ENCODE peak calls at places on chromosomes 6 and 20, in nine cellular contexts. One of them, this sample, is unnamed.

GRCh38 chr6:28758046-28758817 is 165.6 kb downstream of the TRIM27 start:
- DNase-seq in body of pancreas: no peak
- DNase-seq in hepatocyte: peak; percentile 25
- DNase-seq in left ventricle myocardium inferior: no peak
- DNase-seq in PC-9: peak; percentile 23
- DNase-seq in adrenal gland: peak; percentile 10
- DNase-seq in OCI-LY7: peak; percentile 43
- DNase-seq in pancreas: no peak
- DNase-seq in mucosa of descending colon: no peak
- DNase-seq in this sample: peak; percentile 60

GRCh38 chr6:26327450-26328264 is 37.3 kb upstream of the BTN3A2 start:
- DNase-seq in OCI-LY7: peak; percentile 68
- DNase-seq in left ventricle myocardium inferior: no peak
- DNase-seq in body of pancreas: no peak
- DNase-seq in PC-9: peak; percentile 79
- DNase-seq in hepatocyte: peak; percentile 86
- DNase-seq in adrenal gland: no peak
- DNase-seq in pancreas: no peak
- DNase-seq in mucosa of descending colon: no peak
- DNase-seq in this sample: peak; percentile 76

GRCh38 chr20:41437836-41438235 is 71.2 kb upstream of the EMILIN3 start:
- DNase-seq in mucosa of descending colon: no peak
- DNase-seq in PC-9: no peak
- DNase-seq in hepatocyte: no peak
- DNase-seq in adrenal gland: no peak
- DNase-seq in left ventricle myocardium inferior: no peak
- DNase-seq in body of pancreas: no peak
- DNase-seq in OCI-LY7: no peak
- DNase-seq in pancreas: no peak
- DNase-seq in this sample: peak; percentile 3

GRCh38 chr6:150764638-150765456 is 100.7 kb upstream of the MTHFD1L start:
- DNase-seq in PC-9: no peak
- DNase-seq in OCI-LY7: peak; percentile 44
- DNase-seq in pancreas: no peak
- DNase-seq in hepatocyte: no peak
- DNase-seq in mucosa of descending colon: no peak
- DNase-seq in body of pancreas: no peak
- DNase-seq in left ventricle myocardium inferior: no peak
- DNase-seq in adrenal gland: no peak
- DNase-seq in this sample: no peak

GRCh38 chr20:54340667-54341081 is 132.8 kb downstream of the PFDN4 start:
- DNase-seq in adrenal gland: no peak
- DNase-seq in mucosa of descending colon: no peak
- DNase-seq in OCI-LY7: no peak
- DNase-seq in pancreas: no peak
- DNase-seq in PC-9: no peak
- DNase-seq in body of pancreas: no peak
- DNase-seq in left ventricle myocardium inferior: no peak
- DNase-seq in hepatocyte: no peak
- DNase-seq in this sample: peak; percentile 43

GRCh38 chr6:161227004-161227950 is 46.6 kb downstream of the AGPAT4 start:
- DNase-seq in adrenal gland: no peak
- DNase-seq in hepatocyte: no peak
- DNase-seq in left ventricle myocardium inferior: no peak
- DNase-seq in mucosa of descending colon: no peak
- DNase-seq in body of pancreas: no peak
- DNase-seq in PC-9: no peak
- DNase-seq in pancreas: no peak
- DNase-seq in OCI-LY7: no peak
- DNase-seq in this sample: no peak

GRCh38 chr20:45014671-45015415 is 48.5 kb downstream of the STK4 start:
- DNase-seq in hepatocyte: peak; percentile 35
- DNase-seq in OCI-LY7: no peak
- DNase-seq in body of pancreas: no peak
- DNase-seq in pancreas: no peak
- DNase-seq in PC-9: peak; percentile 41
- DNase-seq in mucosa of descending colon: no peak
- DNase-seq in left ventricle myocardium inferior: no peak
- DNase-seq in adrenal gland: no peak
- DNase-seq in this sample: no peak

GRCh38 chr6:43608310-43608763 is 20.7 kb downstream of the GTPBP2 start:
- DNase-seq in body of pancreas: peak; percentile 71
- DNase-seq in pancreas: no peak
- DNase-seq in adrenal gland: peak; percentile 69
- DNase-seq in hepatocyte: peak; percentile 87
- DNase-seq in mucosa of descending colon: no peak
- DNase-seq in left ventricle myocardium inferior: peak; percentile 36
- DNase-seq in OCI-LY7: peak; percentile 62
- DNase-seq in PC-9: peak; percentile 63
- DNase-seq in this sample: peak; percentile 71

GRCh38 chr6:120774275-120774674 is 560.0 kb downstream of the TBC1D32 start:
- DNase-seq in hepatocyte: no peak
- DNase-seq in adrenal gland: no peak
- DNase-seq in body of pancreas: no peak
- DNase-seq in left ventricle myocardium inferior: no peak
- DNase-seq in PC-9: no peak
- DNase-seq in mucosa of descending colon: no peak
- DNase-seq in OCI-LY7: no peak
- DNase-seq in pancreas: no peak
- DNase-seq in this sample: peak; percentile 67

GRCh38 chr6:118263929-118264486 is 284.1 kb upstream of the PLN start:
- DNase-seq in PC-9: no peak
- DNase-seq in hepatocyte: peak; percentile 33
- DNase-seq in pancreas: no peak
- DNase-seq in adrenal gland: peak; percentile 34
- DNase-seq in body of pancreas: no peak
- DNase-seq in OCI-LY7: peak; percentile 6
- DNase-seq in left ventricle myocardium inferior: no peak
- DNase-seq in mucosa of descending colon: no peak
- DNase-seq in this sample: peak; percentile 9

GRCh38 chr20:23293689-23294088 is 56.9 kb upstream of the NXT1 start:
- DNase-seq in mucosa of descending colon: no peak
- DNase-seq in OCI-LY7: no peak
- DNase-seq in hepatocyte: no peak
- DNase-seq in adrenal gland: peak; percentile 36
- DNase-seq in body of pancreas: no peak
- DNase-seq in PC-9: no peak
- DNase-seq in left ventricle myocardium inferior: peak; percentile 27
- DNase-seq in pancreas: no peak
- DNase-seq in this sample: no peak

GRCh38 chr20:8756410-8756809 is 312.5 kb upstream of the PLCB4 start:
- DNase-seq in OCI-LY7: no peak
- DNase-seq in left ventricle myocardium inferior: no peak
- DNase-seq in mucosa of descending colon: no peak
- DNase-seq in hepatocyte: peak; percentile 41
- DNase-seq in PC-9: no peak
- DNase-seq in pancreas: no peak
- DNase-seq in body of pancreas: no peak
- DNase-seq in adrenal gland: peak; percentile 84
- DNase-seq in this sample: peak; percentile 64

GRCh38 chr20:10061641-10062040 is 26.9 kb downstream of the ANKEF1 start:
- DNase-seq in pancreas: no peak
- DNase-seq in mucosa of descending colon: no peak
- DNase-seq in body of pancreas: no peak
- DNase-seq in hepatocyte: no peak
- DNase-seq in left ventricle myocardium inferior: peak; percentile 13
- DNase-seq in PC-9: no peak
- DNase-seq in adrenal gland: no peak
- DNase-seq in OCI-LY7: peak; percentile 27
- DNase-seq in this sample: no peak

GRCh38 chr6:129695373-129696027 is 14.5 kb downstream of the ARHGAP18 start:
- DNase-seq in PC-9: no peak
- DNase-seq in hepatocyte: no peak
- DNase-seq in left ventricle myocardium inferior: no peak
- DNase-seq in pancreas: no peak
- DNase-seq in OCI-LY7: no peak
- DNase-seq in adrenal gland: no peak
- DNase-seq in body of pancreas: no peak
- DNase-seq in mucosa of descending colon: no peak
- DNase-seq in this sample: peak; percentile 38

GRCh38 chr6:64811145-64811544 is 895.9 kb downstream of the EYS start:
- DNase-seq in OCI-LY7: no peak
- DNase-seq in adrenal gland: no peak
- DNase-seq in left ventricle myocardium inferior: no peak
- DNase-seq in mucosa of descending colon: no peak
- DNase-seq in body of pancreas: no peak
- DNase-seq in pancreas: no peak
- DNase-seq in PC-9: no peak
- DNase-seq in hepatocyte: no peak
- DNase-seq in this sample: no peak

GRCh38 chr20:1477896-1478490 is 11.3 kb upstream of the NSFL1C start:
- DNase-seq in OCI-LY7: no peak
- DNase-seq in PC-9: peak; percentile 68
- DNase-seq in body of pancreas: no peak
- DNase-seq in left ventricle myocardium inferior: no peak
- DNase-seq in mucosa of descending colon: no peak
- DNase-seq in hepatocyte: no peak
- DNase-seq in pancreas: no peak
- DNase-seq in adrenal gland: no peak
- DNase-seq in this sample: peak; percentile 93

GRCh38 chr20:34473262-34473883 is 42.8 kb upstream of the DYNLRB1 start:
- DNase-seq in left ventricle myocardium inferior: peak; percentile 38
- DNase-seq in OCI-LY7: peak; percentile 65
- DNase-seq in hepatocyte: peak; percentile 65
- DNase-seq in mucosa of descending colon: no peak
- DNase-seq in PC-9: peak; percentile 31
- DNase-seq in adrenal gland: peak; percentile 24
- DNase-seq in pancreas: no peak
- DNase-seq in body of pancreas: no peak
- DNase-seq in this sample: peak; percentile 34
- TF ChIP-seq CTCF in left ventricle myocardium inferior: peak; percentile 48
- TF ChIP-seq CTCF in OCI-LY7: peak; percentile 83
- TF ChIP-seq CTCF in hepatocyte: peak; percentile 50
- TF ChIP-seq CTCF in mucosa of descending colon: no peak
- TF ChIP-seq CTCF in PC-9: peak; percentile 35
- TF ChIP-seq CTCF in adrenal gland: peak; percentile 12
- TF ChIP-seq CTCF in pancreas: no peak
- TF ChIP-seq CTCF in body of pancreas: no peak
- TF ChIP-seq CTCF in this sample: peak; percentile 35

GRCh38 chr20:64027981-64028685 is 7.8 kb upstream of the C20orf204 start:
- DNase-seq in PC-9: no peak
- DNase-seq in adrenal gland: no peak
- DNase-seq in body of pancreas: no peak
- DNase-seq in hepatocyte: no peak
- DNase-seq in pancreas: no peak
- DNase-seq in OCI-LY7: no peak
- DNase-seq in left ventricle myocardium inferior: no peak
- DNase-seq in mucosa of descending colon: no peak
- DNase-seq in this sample: no peak
- H3K36me3 ChIP-seq in PC-9: peaks cover 16% of the 10 kb centered on the region
- H3K36me3 ChIP-seq in adrenal gland: peaks cover 97% of the 10 kb centered on the region
- H3K36me3 ChIP-seq in body of pancreas: peaks cover 11% of the 10 kb centered on the region
- H3K36me3 ChIP-seq in hepatocyte: no peaks in the 10 kb centered on the region
- H3K36me3 ChIP-seq in pancreas: peaks cover 53% of the 10 kb centered on the region
- H3K36me3 ChIP-seq in OCI-LY7: peaks cover 94% of the 10 kb centered on the region
- H3K36me3 ChIP-seq in left ventricle myocardium inferior: peaks cover 97% of the 10 kb centered on the region
- H3K36me3 ChIP-seq in mucosa of descending colon: peaks cover 10% of the 10 kb centered on the region
- H3K36me3 ChIP-seq in this sample: peaks cover 47% of the 10 kb centered on the region

GRCh38 chr6:53363341-53364079 is 14.8 kb upstream of the ELOVL5 start:
- DNase-seq in body of pancreas: no peak
- DNase-seq in OCI-LY7: no peak
- DNase-seq in left ventricle myocardium inferior: no peak
- DNase-seq in mucosa of descending colon: no peak
- DNase-seq in pancreas: peak; percentile 77
- DNase-seq in PC-9: no peak
- DNase-seq in hepatocyte: no peak
- DNase-seq in adrenal gland: no peak
- DNase-seq in this sample: no peak

GRCh38 chr6:53359088-53359842 is 10.5 kb upstream of the ELOVL5 start:
- DNase-seq in body of pancreas: peak; percentile 91
- DNase-seq in mucosa of descending colon: peak; percentile 97
- DNase-seq in PC-9: peak; percentile 97
- DNase-seq in hepatocyte: peak; percentile 98
- DNase-seq in adrenal gland: peak; percentile 96
- DNase-seq in pancreas: peak; percentile 93
- DNase-seq in left ventricle myocardium inferior: peak; percentile 97
- DNase-seq in OCI-LY7: peak; percentile 91
- DNase-seq in this sample: peak; percentile 83

GRCh38 chr6:53359843-53360834 is 11.4 kb upstream of the ELOVL5 start:
- DNase-seq in OCI-LY7: peak; percentile 38
- DNase-seq in PC-9: peak; percentile 10
- DNase-seq in body of pancreas: no peak
- DNase-seq in pancreas: no peak
- DNase-seq in adrenal gland: peak; percentile 30
- DNase-seq in mucosa of descending colon: no peak
- DNase-seq in hepatocyte: peak; percentile 47
- DNase-seq in left ventricle myocardium inferior: no peak
- DNase-seq in this sample: peak; percentile 51

GRCh38 chr6:53358440-53359087 is 9.8 kb upstream of the ELOVL5 start:
- DNase-seq in left ventricle myocardium inferior: no peak
- DNase-seq in hepatocyte: peak; percentile 16
- DNase-seq in adrenal gland: no peak
- DNase-seq in mucosa of descending colon: peak; percentile 61
- DNase-seq in pancreas: no peak
- DNase-seq in OCI-LY7: peak; percentile 54
- DNase-seq in PC-9: no peak
- DNase-seq in body of pancreas: no peak
- DNase-seq in this sample: peak; percentile 35

GRCh38 chr6:53361549-53362031 is 12.8 kb upstream of the ELOVL5 start:
- DNase-seq in left ventricle myocardium inferior: no peak
- DNase-seq in mucosa of descending colon: no peak
- DNase-seq in OCI-LY7: no peak
- DNase-seq in pancreas: no peak
- DNase-seq in PC-9: no peak
- DNase-seq in adrenal gland: peak; percentile 65
- DNase-seq in body of pancreas: peak; percentile 39
- DNase-seq in hepatocyte: no peak
- DNase-seq in this sample: peak; percentile 79
- H3K4me3 ChIP-seq in left ventricle myocardium inferior: no peak overlapping the region
- H3K4me3 ChIP-seq in mucosa of descending colon: no peak overlapping the region
- H3K4me3 ChIP-seq in OCI-LY7: no peak overlapping the region
- H3K4me3 ChIP-seq in pancreas: no peak overlapping the region
- H3K4me3 ChIP-seq in PC-9: no peak overlapping the region
- H3K4me3 ChIP-seq in adrenal gland: no peak overlapping the region
- H3K4me3 ChIP-seq in body of pancreas: no peak overlapping the region
- H3K4me3 ChIP-seq in hepatocyte: no peak overlapping the region
- H3K4me3 ChIP-seq in this sample: no peak overlapping the region

GRCh38 chr6:62283828-62284411 is 2.1 kb downstream of the KHDRBS2 start:
- DNase-seq in hepatocyte: peak; percentile 76
- DNase-seq in OCI-LY7: peak; percentile 55
- DNase-seq in pancreas: no peak
- DNase-seq in left ventricle myocardium inferior: no peak
- DNase-seq in body of pancreas: no peak
- DNase-seq in adrenal gland: peak; percentile 22
- DNase-seq in PC-9: no peak
- DNase-seq in mucosa of descending colon: no peak
- DNase-seq in this sample: peak; percentile 44
- TF ChIP-seq CTCF in hepatocyte: peak; percentile 75
- TF ChIP-seq CTCF in OCI-LY7: peak; percentile 89
- TF ChIP-seq CTCF in pancreas: peak; percentile 29
- TF ChIP-seq CTCF in left ventricle myocardium inferior: peak; percentile 48
- TF ChIP-seq CTCF in body of pancreas: peak; percentile 34
- TF ChIP-seq CTCF in adrenal gland: peak; percentile 54
- TF ChIP-seq CTCF in PC-9: peak; percentile 71
- TF ChIP-seq CTCF in mucosa of descending colon: peak; percentile 49
- TF ChIP-seq CTCF in this sample: peak; percentile 45